ENCODE peak calls at places on chromosome 7, in nine cellular contexts. A is RWPE1; G is CD8-positive, alpha-beta T cell; Y is K562; J is substantia nigra; N is fibroblast of lung; F is mammary epithelial cell; P is spleen; C is A549. R is an unnamed sample.

GRCh38 chr7:13751771-13752170 is 237.7 kb downstream of the ETV1 start:
- DNase-seq in J (no peak), P (no peak), Y (no peak), F (no peak), G (no peak), A (no peak), C (no peak), N (no peak), R (no peak)

GRCh38 chr7:80722596-80723141 is 84.2 kb downstream of the CD36 start:
- DNase-seq in A (peak), Y (no peak), J (no peak), C (peak), P (no peak), F (peak), G (no peak), N (peak), R (peak)

GRCh38 chr7:34133356-34133982 is 228.1 kb downstream of the BMPER start:
- DNase-seq in G (no peak), A (peak), N (peak), J (no peak), F (peak), Y (no peak), C (peak), P (no peak), R (peak)

GRCh38 chr7:113285411-113285810 is 167.1 kb upstream of the SMIM30 start:
- DNase-seq in C (no peak), G (no peak), P (no peak), N (peak), A (no peak), J (no peak), Y (no peak), F (peak), R (no peak)

GRCh38 chr7:74254858-74255379 is 720 bp upstream of the RFC2 start:
- DNase-seq in P (peak), G (no peak), J (no peak), Y (no peak), A (no peak), C (no peak), N (no peak), F (no peak), R (no peak)

GRCh38 chr7:100493476-100494264 is 9.9 kb downstream of the NYAP1 start:
- DNase-seq in C (no peak), N (peak), A (no peak), G (peak), Y (peak), J (peak), P (peak), F (no peak), R (no peak)

GRCh38 chr7:132750530-132751281 is 174.4 kb upstream of the PLXNA4 start:
- DNase-seq in F (no peak), P (no peak), Y (no peak), G (no peak), C (no peak), A (no peak), J (no peak), N (peak), R (no peak)

GRCh38 chr7:114409750-114410149 is 4.9 kb upstream of the FOXP2 start:
- DNase-seq in Y (no peak), C (no peak), P (no peak), N (peak), G (no peak), F (peak), J (no peak), A (peak), R (peak)

GRCh38 chr7:140262242-140262903 is 85.6 kb upstream of the KDM7A start:
- DNase-seq in F (peak), Y (no peak), J (no peak), A (no peak), C (no peak), N (no peak), G (no peak), P (no peak), R (no peak)

GRCh38 chr7:83693281-83693680 is 44.3 kb upstream of the SEMA3E start:
- DNase-seq in Y (no peak), J (no peak), C (no peak), F (no peak), N (no peak), G (no peak), P (no peak), A (no peak), R (no peak)

GRCh38 chr7:27160147-27160545 is 3.7 kb upstream of the HOXA7 start:
- DNase-seq in F (peak), A (no peak), J (no peak), Y (no peak), N (no peak), G (no peak), P (peak), C (no peak), R (no peak)

GRCh38 chr7:129047761-129048160 is 7.2 kb downstream of the TNPO3 start:
- DNase-seq in G (no peak), F (no peak), J (no peak), C (no peak), P (no peak), A (no peak), N (peak), Y (no peak), R (no peak)

GRCh38 chr7:151981223-151981622 is 25.0 kb downstream of the GALNTL5 start:
- DNase-seq in N (no peak), J (no peak), G (no peak), F (no peak), Y (no peak), P (no peak), A (no peak), C (no peak), R (no peak)

GRCh38 chr7:27808626-27809025 is 68.7 kb downstream of the TAX1BP1 start:
- DNase-seq in A (peak), F (peak), G (no peak), P (no peak), N (peak), C (no peak), Y (no peak), J (no peak), R (peak)

GRCh38 chr7:157195868-157196267 is 57.1 kb downstream of the UBE3C start:
- DNase-seq in Y (no peak), P (no peak), A (no peak), N (no peak), C (no peak), G (no peak), F (no peak), J (no peak), R (no peak)

GRCh38 chr7:128254470-128254869 is 13.4 kb downstream of the LEP start:
- DNase-seq in C (no peak), P (no peak), J (no peak), F (no peak), A (no peak), N (no peak), G (no peak), Y (no peak), R (no peak)

GRCh38 chr7:123747620-123748141 is 1.1 kb downstream of the WASL start:
- DNase-seq in A (peak), G (peak), P (peak), N (peak), J (peak), Y (peak), C (peak), F (peak), R (peak)

GRCh38 chr7:98795741-98796493 is 73.9 kb downstream of the TMEM130 start:
- DNase-seq in N (peak), P (no peak), G (no peak), J (no peak), Y (no peak), A (no peak), F (no peak), C (no peak), R (no peak)

GRCh38 chr7:4840097-4840501 is 21.7 kb downstream of the PAPOLB start:
- DNase-seq in Y (no peak), A (no peak), F (no peak), N (no peak), J (no peak), P (peak), C (no peak), G (no peak), R (no peak)

GRCh38 chr7:138835087-138835486 is 37.1 kb upstream of the ATP6V0A4 start:
- DNase-seq in A (no peak), J (no peak), P (no peak), Y (peak), G (no peak), C (no peak), N (no peak), F (no peak), R (no peak)

GRCh38 chr7:18685961-18686360 is 190.4 kb downstream of the HDAC9 start:
- DNase-seq in C (no peak), F (peak), A (no peak), G (no peak), P (no peak), Y (no peak), J (no peak), N (peak), R (peak)

GRCh38 chr7:42980084-42980483 is 47.9 kb downstream of the MRPL32 start:
- DNase-seq in Y (no peak), C (no peak), A (no peak), P (no peak), G (no peak), N (no peak), F (no peak), J (no peak), R (no peak)

GRCh38 chr7:46150202-46150601 is 229.1 kb upstream of the IGFBP3 start:
- DNase-seq in Y (no peak), N (no peak), F (no peak), P (no peak), C (no peak), G (no peak), A (no peak), J (no peak), R (no peak)

GRCh38 chr7:106022193-106022821 is 59.2 kb downstream of the CDHR3 start:
- DNase-seq in C (no peak), N (peak), F (peak), Y (no peak), P (peak), J (no peak), G (peak), A (no peak), R (no peak)

GRCh38 chr7:127683776-127684681 is 32.0 kb downstream of the SND1 start:
- DNase-seq in A (no peak), C (no peak), P (no peak), J (no peak), N (no peak), G (no peak), F (no peak), Y (no peak), R (no peak)

GRCh38 chr7:23450518-23450917 is 19.8 kb downstream of the IGF2BP3 start:
- DNase-seq in F (no peak), P (no peak), A (no peak), Y (no peak), N (no peak), C (no peak), G (no peak), J (no peak), R (no peak)

GRCh38 chr7:130366561-130366960 is 13.7 kb upstream of the CPA1 start:
- DNase-seq in C (no peak), G (no peak), P (peak), F (no peak), Y (no peak), N (peak), A (no peak), J (no peak), R (no peak)

GRCh38 chr7:139044813-139045794 is 9.3 kb upstream of the ZC3HAV1L start:
- DNase-seq in A (no peak), G (no peak), N (no peak), C (no peak), Y (peak), F (no peak), J (no peak), P (no peak), R (no peak)

GRCh38 chr7:1244701-1245526 is 12.2 kb downstream of the UNCX start:
- DNase-seq in J (no peak), P (no peak), N (no peak), Y (no peak), G (no peak), C (no peak), A (no peak), F (no peak), R (no peak)

GRCh38 chr7:2431260-2431867 is 28.0 kb downstream of the CHST12 start:
- DNase-seq in N (no peak), A (peak), F (no peak), C (peak), G (peak), P (no peak), J (no peak), Y (peak), R (no peak)

GRCh38 chr7:36088966-36089365 is 64.1 kb upstream of the EEPD1 start:
- DNase-seq in C (no peak), Y (no peak), J (no peak), P (no peak), F (no peak), N (peak), A (no peak), G (no peak), R (no peak)

GRCh38 chr7:150311711-150312110 is 11.4 kb upstream of the LRRC61 start:
- DNase-seq in C (no peak), Y (no peak), P (no peak), G (no peak), N (peak), F (no peak), J (no peak), A (no peak), R (no peak)

GRCh38 chr7:1708640-1709249 is 38.7 kb downstream of the ELFN1 start:
- DNase-seq in J (no peak), F (no peak), G (no peak), Y (no peak), P (peak), C (no peak), N (no peak), A (no peak), R (no peak)

GRCh38 chr7:116569737-116570136 is 44.9 kb downstream of the CAV1 start:
- DNase-seq in N (peak), P (no peak), Y (no peak), F (peak), C (peak), G (no peak), A (peak), J (no peak), R (peak)

GRCh38 chr7:111090834-111091233 is at the start of gene LRRN3:
- DNase-seq in N (peak), F (no peak), A (no peak), Y (no peak), P (no peak), C (no peak), G (peak), J (peak), R (peak)

GRCh38 chr7:121077165-121077630 is 88.7 kb downstream of the CPED1 start:
- DNase-seq in A (no peak), J (no peak), P (no peak), N (no peak), F (no peak), C (no peak), Y (no peak), G (no peak), R (no peak)

GRCh38 chr7:121073463-121074099 is 85.1 kb downstream of the CPED1 start:
- DNase-seq in A (no peak), J (no peak), N (no peak), C (no peak), Y (no peak), G (no peak), F (no peak), P (no peak), R (no peak)

GRCh38 chr7:121075952-121076349 is 87.4 kb downstream of the CPED1 start:
- DNase-seq in Y (no peak), C (no peak), P (no peak), N (no peak), J (no peak), F (no peak), A (no peak), G (no peak), R (no peak)

GRCh38 chr7:121078701-121079227 is 90.3 kb downstream of the CPED1 start:
- DNase-seq in J (no peak), N (no peak), A (no peak), P (no peak), F (no peak), Y (peak), C (no peak), G (no peak), R (no peak)

GRCh38 chr7:121076350-121077164 is 88.0 kb downstream of the CPED1 start:
- DNase-seq in N (peak), Y (peak), G (no peak), J (no peak), C (no peak), A (peak), P (no peak), F (peak), R (peak)
- H3K27ac ChIP-seq in N (peak), Y (peak), G (no peak), J (no peak), C (no peak), A (no peak), P (no peak), F (no peak), R (peak)

GRCh38 chr7:137670521-137671064 is 176.2 kb downstream of the DGKI start:
- DNase-seq in G (no peak), C (no peak), N (peak), Y (no peak), A (peak), F (peak), P (no peak), J (no peak), R (peak)
- H3K27ac ChIP-seq in G (no peak), C (no peak), N (no peak), Y (no peak), A (no peak), F (no peak), P (no peak), J (no peak), R (peak)

GRCh38 chr7:47785923-47786556 is 162.2 kb downstream of the PKD1L1 start:
- DNase-seq in C (no peak), G (no peak), P (no peak), N (no peak), J (no peak), F (no peak), Y (no peak), A (no peak), R (no peak)
- H3K27ac ChIP-seq in C (peak), G (no peak), P (peak), N (peak), J (no peak), F (peak), Y (no peak), A (peak), R (peak)

DNA sequence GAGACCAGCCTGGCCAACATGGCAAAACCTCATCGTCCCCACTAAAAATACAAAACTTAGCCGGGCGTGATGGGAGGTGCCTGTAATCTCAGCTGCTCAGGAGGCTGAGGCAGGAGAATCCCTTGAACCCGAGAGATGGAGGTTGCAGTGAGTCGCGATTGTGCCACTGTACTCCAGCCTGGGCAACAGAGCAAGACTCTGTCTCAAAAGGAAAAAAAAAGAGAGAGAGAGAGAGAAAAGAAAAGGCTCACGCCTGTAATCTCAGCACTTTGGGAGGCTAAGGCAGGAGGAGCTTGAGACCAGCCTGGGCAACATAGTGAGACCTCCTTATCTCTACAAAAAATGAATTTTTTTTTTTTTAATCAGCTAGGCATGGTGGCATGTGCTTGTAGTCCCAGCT is 157.6 kb downstream of the CUX1 start:
- DNase-seq in F (no peak), J (no peak), G (no peak), N (no peak), C (no peak), Y (no peak), A (no peak), P (no peak), R (no peak)
- H3K27ac ChIP-seq in F (no peak), J (no peak), G (no peak), N (no peak), C (peak), Y (no peak), A (no peak), P (no peak), R (no peak)

DNA sequence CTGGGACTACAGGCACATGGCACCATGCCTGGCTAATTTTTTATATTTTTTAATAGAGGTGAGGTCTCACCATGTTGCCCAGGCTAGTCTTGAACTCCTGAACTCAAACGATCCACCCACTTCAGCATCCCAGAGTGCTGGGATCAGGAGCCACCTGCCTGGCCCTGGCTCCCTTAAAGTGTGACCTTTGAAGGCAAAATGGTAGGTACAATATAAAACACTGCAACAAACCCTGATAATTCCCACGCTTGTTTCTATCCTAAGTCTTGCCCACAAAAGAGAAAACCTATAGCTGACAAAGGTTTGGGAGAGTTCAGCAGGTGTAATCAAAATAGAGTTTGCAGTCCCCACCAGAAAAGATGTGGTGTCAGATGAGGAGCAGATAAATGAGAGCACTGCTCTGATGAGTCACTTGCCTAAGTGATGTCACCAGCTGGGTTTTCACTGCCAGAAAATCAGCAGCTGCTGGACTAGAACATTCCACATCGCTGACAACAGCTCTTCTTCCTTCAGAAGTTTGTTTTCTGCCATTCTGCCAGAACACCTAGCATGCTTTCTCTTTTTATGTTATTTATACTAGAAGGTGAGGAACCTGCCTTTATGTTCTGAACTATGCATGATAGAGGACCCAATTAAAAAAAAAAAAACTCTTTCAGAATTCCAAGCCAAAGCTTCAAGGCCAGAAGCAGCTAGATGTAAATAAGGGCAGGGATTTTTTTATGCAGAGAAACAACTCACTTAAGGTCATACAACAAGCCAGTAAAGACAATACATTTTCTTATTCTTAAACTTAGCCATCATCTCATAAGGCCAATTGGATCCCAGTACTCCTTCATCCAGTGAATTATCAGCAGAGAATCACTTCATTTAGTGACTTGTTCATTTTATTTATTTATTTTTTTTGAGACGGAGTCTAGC is 18.0 kb downstream of the PURB start:
- DNase-seq in A (peak), C (peak), N (peak), G (no peak), F (peak), Y (peak), P (no peak), J (no peak), R (peak)
- H3K27ac ChIP-seq in A (peak), C (peak), N (peak), G (no peak), F (no peak), Y (no peak), P (no peak), J (no peak), R (peak)

DNA sequence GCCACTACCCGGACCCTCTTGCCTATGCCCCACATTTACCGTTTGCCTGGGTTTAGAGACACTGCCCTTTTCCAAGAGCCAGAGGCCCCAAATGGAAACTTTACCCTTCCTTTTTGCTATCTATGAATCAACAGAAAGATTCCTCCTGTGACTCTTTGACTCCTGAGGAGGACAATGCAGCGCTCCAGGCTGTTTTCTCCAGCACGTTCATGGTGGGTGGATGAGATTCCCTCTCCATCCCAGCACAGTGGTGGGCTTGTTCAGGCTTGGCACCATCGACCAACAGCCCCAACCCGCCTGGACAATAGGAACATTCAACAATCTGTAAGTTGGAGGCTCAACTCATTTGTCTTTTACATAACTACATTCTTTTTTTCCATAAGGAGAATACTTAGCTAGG is 55.9 kb downstream of the DLD start:
- DNase-seq in C (no peak), A (no peak), N (peak), Y (no peak), J (no peak), P (no peak), F (peak), G (no peak), R (no peak)
- H3K27ac ChIP-seq in C (peak), A (peak), N (no peak), Y (no peak), J (no peak), P (no peak), F (peak), G (no peak), R (peak)

GRCh38 chr7:47441796-47442744 is 139.8 kb downstream of the TNS3 start:
- DNase-seq in P (no peak), J (no peak), Y (no peak), F (no peak), A (no peak), C (no peak), N (peak), G (no peak), R (peak)

GRCh38 chr7:47435889-47436312 is 146.0 kb downstream of the TNS3 start:
- DNase-seq in G (no peak), C (peak), Y (peak), N (peak), F (peak), P (no peak), J (peak), A (peak), R (peak)

GRCh38 chr7:47440320-47440719 is 141.6 kb downstream of the TNS3 start:
- DNase-seq in G (no peak), N (no peak), J (no peak), F (no peak), Y (no peak), P (no peak), A (no peak), C (no peak), R (no peak)

GRCh38 chr7:47439181-47439667 is 142.7 kb downstream of the TNS3 start:
- DNase-seq in J (no peak), N (no peak), F (no peak), C (no peak), G (no peak), Y (no peak), P (no peak), A (no peak), R (no peak)

GRCh38 chr7:47438411-47439029 is 143.4 kb downstream of the TNS3 start:
- DNase-seq in P (no peak), C (no peak), J (no peak), Y (no peak), N (no peak), F (no peak), G (no peak), A (no peak), R (no peak)
- H3K27ac ChIP-seq in P (peak), C (no peak), J (no peak), Y (no peak), N (no peak), F (no peak), G (no peak), A (peak), R (no peak)